ENCODE peak calls at places on chromosomes 12 and 14, in four cellular contexts. C, U, J and S are unnamed samples.

GRCh38 chr12:42630323-42630722 is 40.8 kb upstream of the PRICKLE1 start:
- DNase-seq in J (no peak), U (no peak), C (no peak), S (no peak)

GRCh38 chr14:102493585-102493984 is 16.0 kb downstream of the ANKRD9 start:
- DNase-seq in U (no peak), J (no peak), C (no peak), S (no peak)

GRCh38 chr12:34286934-34287333 is 264.6 kb downstream of the ALG10 start:
- DNase-seq in U (no peak), C (no peak), J (no peak), S (no peak)

GRCh38 chr14:21985081-21985480 is 311.5 kb upstream of the OR4E1 start:
- DNase-seq in C (no peak), U (no peak), J (no peak), S (no peak)

GRCh38 chr14:87615822-87616679 is 376.9 kb downstream of the GALC start:
- DNase-seq in C (no peak), J (peak), U (peak), S (peak)

GRCh38 chr12:63961048-63961447 is 116.5 kb downstream of the SRGAP1 start:
- DNase-seq in C (no peak), U (no peak), J (no peak), S (no peak)

GRCh38 chr12:49923035-49923644 is 19.4 kb upstream of the FAIM2 start:
- DNase-seq in U (no peak), C (no peak), J (no peak), S (no peak)

GRCh38 chr12:89621511-89621910 is 87.1 kb downstream of the ATP2B1 start:
- DNase-seq in U (no peak), J (no peak), C (no peak), S (no peak)

GRCh38 chr12:44626883-44627282 is 249.2 kb downstream of the NELL2 start:
- DNase-seq in J (no peak), C (no peak), U (no peak), S (no peak)

GRCh38 chr14:29846339-29847129 is 81.1 kb downstream of the PRKD1 start:
- DNase-seq in U (no peak), J (no peak), C (peak), S (no peak)
- TF ChIP-seq SPI1 in U (no peak), J (no peak), C (no peak), S (no peak)

GRCh38 chr14:64117671-64118402 is 176.3 kb downstream of the ESR2 start:
- DNase-seq in U (no peak), C (no peak), J (no peak), S (no peak)
- TF ChIP-seq POLR2AphosphoS5 in U (no peak), C (no peak), J (no peak), S (no peak)

GRCh38 chr12:93804392-93805179 is 127.4 kb downstream of the CRADD start:
- DNase-seq in U (no peak), C (no peak), J (no peak), S (no peak)
- TF ChIP-seq SPI1 in U (no peak), C (no peak), J (no peak), S (no peak)

GRCh38 chr12:106181416-106182114 is 42.8 kb upstream of the NUAK1 start:
- DNase-seq in C (no peak), J (no peak), U (no peak), S (no peak)

GRCh38 chr12:106174876-106175275 is 36.1 kb upstream of the NUAK1 start:
- DNase-seq in U (no peak), C (no peak), J (no peak), S (no peak)

GRCh38 chr12:106178582-106178981 is 39.8 kb upstream of the NUAK1 start:
- DNase-seq in C (no peak), J (no peak), U (no peak), S (no peak)

GRCh38 chr12:106183735-106184134 is 45.0 kb upstream of the NUAK1 start:
- DNase-seq in J (no peak), U (no peak), C (no peak), S (no peak)

DNA sequence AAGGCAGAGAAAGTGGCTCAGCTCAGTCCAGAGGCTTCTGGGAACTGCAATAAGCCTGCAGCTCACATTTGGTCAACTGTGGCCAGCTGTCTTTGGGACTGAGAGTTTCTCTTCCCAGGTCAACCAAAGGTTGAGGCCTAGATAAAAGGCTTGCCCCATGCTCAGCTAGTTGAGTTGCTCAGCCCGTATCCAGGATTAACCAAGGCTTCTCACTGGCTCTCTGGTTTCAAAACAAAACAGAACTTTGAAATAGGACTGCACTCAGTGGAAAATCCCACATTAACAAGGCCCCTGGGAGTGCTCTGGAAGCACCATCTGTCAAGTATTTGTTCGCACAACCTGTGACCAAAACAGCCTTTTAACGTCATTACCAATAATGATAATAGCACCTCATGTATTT is 40.3 kb upstream of the NUAK1 start:
- DNase-seq in C (no peak), J (no peak), U (no peak), S (no peak)
- TF ChIP-seq POLR2AphosphoS5 in C (no peak), J (no peak), U (no peak), S (no peak)

GRCh38 chr14:24238123-24238522 is 4.3 kb downstream of the TINF2 start:
- DNase-seq in C (no peak), U (no peak), J (no peak), S (no peak)
- TF ChIP-seq SPI1 in C (no peak), U (no peak), J (no peak), S (no peak)

GRCh38 chr14:104924421-104925213 is at the start of gene PLD4:
- DNase-seq in C (no peak), U (no peak), J (peak), S (no peak)
- TF ChIP-seq POLR2AphosphoS5 in C (no peak), U (no peak), J (peak), S (no peak)

DNA sequence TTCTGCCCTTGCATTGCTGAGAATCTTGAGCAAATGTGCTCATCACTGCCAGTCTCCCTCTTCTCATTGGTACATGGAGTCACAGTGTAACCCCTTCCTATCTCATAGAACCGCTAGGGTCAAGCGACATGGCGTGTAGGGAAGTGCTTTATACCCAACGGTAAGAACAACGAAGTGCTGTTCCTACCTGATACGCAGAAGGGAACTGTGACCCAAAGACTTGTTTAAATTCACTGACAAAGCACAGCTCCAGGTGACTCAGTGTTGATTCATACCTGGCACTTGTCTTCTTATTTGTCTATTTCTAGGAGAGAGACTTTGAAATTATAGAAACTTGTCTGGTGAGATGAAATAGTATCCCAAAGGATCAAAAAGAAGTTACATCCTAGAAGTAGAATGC is 53.7 kb downstream of the FBXL14 start:
- DNase-seq in C (no peak), U (no peak), J (no peak), S (no peak)
- TF ChIP-seq SPI1 in C (no peak), U (no peak), J (no peak), S (no peak)